ENCODE peak calls at places on chromosome 22, in seven cellular contexts. B, F, V, A, H, J and P are unnamed samples.
A peak's percentile ranks its signal among the peaks of the same experiment; 100 is the strongest.

GRCh38 chr22:31286360-31287255 is 5.7 kb downstream of the PIK3IP1 start:
- DNase-seq in J (peak; percentile 77), A (peak; percentile 82), F (no peak), H (peak; percentile 92), V (no peak), B (peak; percentile 43), P (no peak)

GRCh38 chr22:45127866-45128265 is 35.9 kb upstream of the NUP50 start:
- DNase-seq in H (no peak), B (no peak), J (no peak), F (no peak), A (no peak), V (no peak), P (no peak)

GRCh38 chr22:29314537-29315285 is 786 bp downstream of the RASL10A start:
- DNase-seq in F (no peak), J (no peak), H (no peak), A (no peak), V (peak; percentile 64), B (no peak), P (peak; percentile 69)

GRCh38 chr22:36860821-36861659 is at the start of gene NCF4:
- DNase-seq in H (peak; percentile 92), F (no peak), V (peak; percentile 87), A (peak; percentile 87), J (no peak), B (peak; percentile 61), P (peak; percentile 95)

GRCh38 chr22:38569181-38569971 is 607 bp downstream of the DMC1 start:
- DNase-seq in B (no peak), J (no peak), F (no peak), A (peak; percentile 69), V (peak; percentile 62), H (no peak), P (peak; percentile 79)

GRCh38 chr22:45962756-45963155 is 14.2 kb downstream of the WNT7B start:
- DNase-seq in A (no peak), B (no peak), J (no peak), H (no peak), F (no peak), V (no peak), P (no peak)

GRCh38 chr22:39658367-39658766 is 87.8 kb downstream of the CACNA1I start:
- DNase-seq in J (peak; percentile 56), F (no peak), V (no peak), H (peak; percentile 72), B (no peak), A (no peak), P (no peak)

GRCh38 chr22:32042924-32043323 is at the start of gene SLC5A1:
- DNase-seq in B (peak; percentile 90), V (no peak), A (no peak), J (no peak), H (peak; percentile 93), F (no peak), P (no peak)

GRCh38 chr22:37509026-37509886 is 10.0 kb downstream of the CARD10 start:
- DNase-seq in A (no peak), J (no peak), V (no peak), H (no peak), F (no peak), B (no peak), P (no peak)

GRCh38 chr22:32617271-32617670 is 142.7 kb downstream of the FBXO7 start:
- DNase-seq in H (no peak), A (no peak), F (no peak), V (no peak), J (no peak), B (no peak), P (peak; percentile 41)

GRCh38 chr22:47198801-47199251 is 436.4 kb downstream of the TBC1D22A start:
- DNase-seq in A (peak; percentile 55), V (no peak), H (no peak), F (no peak), B (no peak), J (no peak), P (peak; percentile 68)

GRCh38 chr22:29815580-29815979 is 22.5 kb downstream of the ASCC2 start:
- DNase-seq in V (no peak), H (no peak), F (no peak), B (no peak), J (no peak), A (no peak), P (no peak)

GRCh38 chr22:39907035-39907434 is 6.2 kb downstream of the GRAP2 start:
- DNase-seq in B (no peak), J (no peak), A (no peak), F (no peak), V (no peak), H (no peak), P (no peak)

GRCh38 chr22:30575011-30575671 is 676 bp upstream of the GAL3ST1 start:
- DNase-seq in F (no peak), A (no peak), H (no peak), B (peak; percentile 13), J (no peak), V (no peak), P (no peak)

GRCh38 chr22:40920526-40920925 is 30.7 kb upstream of the RBX1 start:
- DNase-seq in F (no peak), B (no peak), A (no peak), V (no peak), H (no peak), J (no peak), P (no peak)

GRCh38 chr22:28594784-28595324 is 84.8 kb downstream of the TTC28 start:
- DNase-seq in B (no peak), V (no peak), A (no peak), F (peak; percentile 35), H (no peak), J (no peak), P (no peak)

GRCh38 chr22:31628362-31628761 is 33.7 kb downstream of the PISD start:
- DNase-seq in J (peak; percentile 9), A (no peak), F (no peak), H (no peak), B (no peak), V (no peak), P (no peak)

GRCh38 chr22:21837184-21837979 is 30.1 kb downstream of the MAPK1 start:
- DNase-seq in B (no peak), A (no peak), H (no peak), V (no peak), F (peak; percentile 17), J (no peak), P (no peak)

GRCh38 chr22:41983516-41983915 is 14.3 kb downstream of the SEPTIN3 start:
- DNase-seq in H (no peak), B (no peak), V (no peak), J (no peak), F (no peak), A (no peak), P (no peak)

GRCh38 chr22:48772286-48772907 is 1055.3 kb downstream of the BRD1 start:
- DNase-seq in V (no peak), B (no peak), H (no peak), F (no peak), A (no peak), J (no peak), P (no peak)

GRCh38 chr22:28950567-28951411 is 67.4 kb downstream of the ZNRF3 start:
- DNase-seq in H (no peak), V (no peak), B (no peak), A (no peak), F (no peak), J (no peak), P (no peak)

GRCh38 chr22:31653944-31654343 is 8.1 kb downstream of the PISD start:
- DNase-seq in H (no peak), A (no peak), F (no peak), B (no peak), J (no peak), V (no peak), P (no peak)

GRCh38 chr22:26362471-26362870 is 66.6 kb upstream of the ASPHD2 start:
- DNase-seq in H (no peak), B (no peak), V (no peak), A (no peak), F (no peak), J (no peak), P (no peak)
- H3K4me1 ChIP-seq in H (peaks cover 3% of the 10 kb centered on the region), B (peaks cover 4% of the 10 kb centered on the region), V (no peaks in the 10 kb centered on the region), A (no peaks in the 10 kb centered on the region), F (peaks cover 5% of the 10 kb centered on the region), J (peaks cover 7% of the 10 kb centered on the region), P (peaks cover 8% of the 10 kb centered on the region)

DNA sequence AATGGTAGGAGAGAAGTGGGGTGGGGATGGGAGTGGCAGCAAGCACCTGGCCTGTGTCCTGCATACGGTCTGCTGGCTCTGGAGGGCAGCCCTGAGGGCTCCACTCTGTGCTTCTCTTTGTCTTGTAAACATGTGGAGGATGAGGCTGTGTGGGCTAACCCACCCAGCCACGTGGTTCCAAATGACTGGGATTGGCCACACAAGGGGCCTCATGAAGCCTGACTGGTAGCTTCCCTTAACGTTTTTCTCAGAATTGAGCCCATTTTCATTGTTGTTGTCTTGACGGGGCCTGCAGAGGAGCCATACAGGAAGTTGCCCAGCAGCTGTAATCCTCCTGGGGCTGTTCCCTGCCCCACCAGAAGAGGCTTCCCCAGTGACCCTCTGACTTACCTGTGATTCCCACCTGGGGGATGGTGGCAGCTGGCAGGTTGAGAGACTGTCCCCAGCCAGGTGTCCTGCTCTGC is 18.0 kb downstream of the DERL3 start:
- DNase-seq in B (peak; percentile 33), H (no peak), J (no peak), F (no peak), V (no peak), A (no peak), P (peak; percentile 80)
- H3K4me1 ChIP-seq in B (no peaks in the 10 kb centered on the region), H (no peaks in the 10 kb centered on the region), J (no peaks in the 10 kb centered on the region), F (peaks cover under 1% of the 10 kb centered on the region), V (peaks cover 3% of the 10 kb centered on the region), A (no peaks in the 10 kb centered on the region), P (peaks cover 45% of the 10 kb centered on the region)

GRCh38 chr22:19146215-19146968 is 1.9 kb upstream of the ESS2 start:
- DNase-seq in H (no peak), J (no peak), A (no peak), V (no peak), B (no peak), F (no peak), P (peak; percentile 59)
- H3K4me1 ChIP-seq in H (peaks cover 7% of the 10 kb centered on the region), J (peaks cover 18% of the 10 kb centered on the region), A (no peaks in the 10 kb centered on the region), V (no peaks in the 10 kb centered on the region), B (peaks cover 12% of the 10 kb centered on the region), F (peaks cover 3% of the 10 kb centered on the region), P (peaks cover 54% of the 10 kb centered on the region)

DNA sequence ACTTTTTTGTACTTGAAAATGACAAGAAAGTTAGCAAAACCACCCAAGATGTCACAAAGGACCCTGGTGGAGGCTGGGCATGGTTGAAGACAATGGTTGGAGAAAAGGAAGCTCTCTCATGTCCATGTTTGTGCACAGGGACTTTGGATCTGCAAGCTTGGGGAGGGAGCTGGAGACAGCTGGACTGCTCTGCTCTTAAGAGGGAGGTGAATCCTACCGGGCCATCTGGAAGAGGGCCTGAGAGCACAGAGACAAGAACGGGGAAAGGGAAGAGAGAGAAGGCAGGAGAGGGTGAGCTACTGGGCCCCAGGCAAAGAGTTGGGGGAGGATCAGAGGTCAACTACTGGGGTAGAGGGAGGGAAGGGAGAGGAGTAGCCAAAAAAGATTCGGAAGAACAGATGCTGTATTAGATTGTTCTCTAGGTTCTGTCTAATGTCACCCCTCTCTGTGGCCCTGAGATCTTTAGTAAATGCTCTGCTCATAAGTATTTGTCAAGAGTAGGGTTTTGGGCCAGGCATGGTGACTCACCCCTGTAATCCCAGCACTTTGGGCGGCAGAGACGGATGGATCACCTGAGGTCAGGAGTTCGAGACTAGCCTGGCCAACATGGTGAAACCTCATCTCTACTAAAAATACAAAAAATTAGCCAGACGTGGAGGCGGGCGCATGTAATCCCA is 25.0 kb upstream of the HMOX1 start:
- DNase-seq in A (no peak), J (no peak), F (no peak), B (no peak), V (no peak), H (no peak), P (no peak)
- H3K4me1 ChIP-seq in A (peaks cover 6% of the 10 kb centered on the region), J (peaks cover 14% of the 10 kb centered on the region), F (peaks cover 5% of the 10 kb centered on the region), B (no peaks in the 10 kb centered on the region), V (no peaks in the 10 kb centered on the region), H (peaks cover 3% of the 10 kb centered on the region), P (peaks cover 36% of the 10 kb centered on the region)